ENCODE peak calls at places on chromosomes 3 and 15, in five cellular contexts. J is spleen, Q is AG09309, I is WTC11, G is AG09319. H is an unnamed sample.

GRCh38 chr15:88021601-88022000 is 234.9 kb downstream of the NTRK3 start:
- DNase-seq in J (no peak), G (no peak), Q (no peak), I (no peak), H (no peak)

GRCh38 chr3:68957895-68958294 is 25.5 kb upstream of the TAFA4 start:
- DNase-seq in J (no peak), I (no peak), Q (no peak), G (no peak), H (no peak)

GRCh38 chr3:195931582-195932273 is 23.4 kb upstream of the TNK2 start:
- DNase-seq in I (no peak), J (no peak), G (no peak), Q (no peak), H (no peak)

GRCh38 chr15:66294157-66294931 is 976 bp downstream of the DIS3L start:
- DNase-seq in I (no peak), Q (peak), G (peak), J (no peak), H (peak)

GRCh38 chr3:132232231-132232792 is 84.9 kb upstream of the ACP3 start:
- DNase-seq in J (no peak), Q (no peak), G (no peak), I (no peak), H (no peak)

GRCh38 chr3:124700880-124701684 is 29.2 kb upstream of the UMPS start:
- DNase-seq in J (no peak), Q (no peak), G (no peak), I (peak), H (no peak)

GRCh38 chr3:195076981-195077610 is 193.9 kb downstream of the XXYLT1 start:
- DNase-seq in Q (no peak), G (no peak), J (peak), I (peak), H (no peak)

GRCh38 chr3:188956839-188957489 is 214.8 kb upstream of the TPRG1 start:
- DNase-seq in I (no peak), Q (peak), J (no peak), G (peak), H (no peak)

GRCh38 chr15:31276596-31277298 is 49.9 kb upstream of the KLF13 start:
- DNase-seq in Q (no peak), G (no peak), I (peak), J (peak), H (no peak)

GRCh38 chr3:153232737-153233330 is 70.8 kb downstream of the RAP2B start:
- DNase-seq in Q (peak), J (no peak), I (no peak), G (peak), H (no peak)

GRCh38 chr15:75659928-75660645 is 12.4 kb downstream of the SNX33 start:
- DNase-seq in G (no peak), J (no peak), I (no peak), Q (no peak), H (no peak)

GRCh38 chr3:52058111-52058510 is 1.7 kb upstream of the DUSP7 start:
- DNase-seq in G (no peak), Q (no peak), J (no peak), I (no peak), H (no peak)

GRCh38 chr3:145013931-145014330 is 1042.3 kb downstream of the DIPK2A start:
- DNase-seq in I (no peak), G (no peak), Q (no peak), J (no peak), H (no peak)

GRCh38 chr15:32919749-32920414 is 202.1 kb downstream of the GREM1 start:
- DNase-seq in J (no peak), I (no peak), Q (peak), G (peak), H (no peak)

GRCh38 chr3:69649120-69649519 is 90.1 kb upstream of the MITF start:
- DNase-seq in Q (no peak), G (no peak), J (no peak), I (no peak), H (no peak)

GRCh38 chr3:8301977-8302589 is 199.5 kb upstream of the LMCD1 start:
- DNase-seq in I (no peak), Q (peak), G (no peak), J (no peak), H (peak)

GRCh38 chr3:71045212-71045916 is 538.2 kb downstream of the FOXP1 start:
- DNase-seq in Q (no peak), G (no peak), J (no peak), I (no peak), H (no peak)

GRCh38 chr3:56795097-56795806 is 6.5 kb downstream of the ARHGEF3 start:
- DNase-seq in G (no peak), J (no peak), Q (no peak), I (no peak), H (no peak)

GRCh38 chr3:71495708-71496472 is 87.6 kb downstream of the FOXP1 start:
- DNase-seq in I (no peak), Q (peak), J (no peak), G (no peak), H (peak)

GRCh38 chr3:8554725-8555621 is 53.4 kb downstream of the LMCD1 start:
- DNase-seq in J (no peak), Q (peak), I (peak), G (peak), H (no peak)

GRCh38 chr3:58049143-58049785 is 41.0 kb downstream of the FLNB start:
- DNase-seq in I (peak), Q (no peak), G (no peak), J (no peak), H (no peak)

GRCh38 chr3:150783920-150784746 is 21.2 kb upstream of the SIAH2 start:
- DNase-seq in Q (no peak), I (no peak), J (no peak), G (no peak), H (no peak)

GRCh38 chr3:52311567-52312119 is 4.5 kb upstream of the DNAH1 start:
- DNase-seq in J (no peak), Q (no peak), G (no peak), I (no peak), H (no peak)

GRCh38 chr3:141686477-141687280 is 51.4 kb upstream of the RNF7 start:
- DNase-seq in J (peak), G (no peak), I (no peak), Q (peak), H (no peak)

GRCh38 chr3:30471076-30471475 is 135.3 kb upstream of the TGFBR2 start:
- DNase-seq in G (no peak), J (no peak), I (no peak), Q (no peak), H (no peak)

GRCh38 chr3:171183042-171183441 is 156.5 kb upstream of the SLC2A2 start:
- DNase-seq in J (no peak), G (no peak), Q (no peak), I (no peak), H (no peak)

GRCh38 chr3:134791992-134792391 is 3.1 kb upstream of the EPHB1 start:
- DNase-seq in I (no peak), J (no peak), G (no peak), Q (no peak), H (no peak)

GRCh38 chr3:18098960-18099587 is 326.1 kb downstream of the SATB1 start:
- DNase-seq in G (peak), I (no peak), J (no peak), Q (peak), H (peak)

DNA sequence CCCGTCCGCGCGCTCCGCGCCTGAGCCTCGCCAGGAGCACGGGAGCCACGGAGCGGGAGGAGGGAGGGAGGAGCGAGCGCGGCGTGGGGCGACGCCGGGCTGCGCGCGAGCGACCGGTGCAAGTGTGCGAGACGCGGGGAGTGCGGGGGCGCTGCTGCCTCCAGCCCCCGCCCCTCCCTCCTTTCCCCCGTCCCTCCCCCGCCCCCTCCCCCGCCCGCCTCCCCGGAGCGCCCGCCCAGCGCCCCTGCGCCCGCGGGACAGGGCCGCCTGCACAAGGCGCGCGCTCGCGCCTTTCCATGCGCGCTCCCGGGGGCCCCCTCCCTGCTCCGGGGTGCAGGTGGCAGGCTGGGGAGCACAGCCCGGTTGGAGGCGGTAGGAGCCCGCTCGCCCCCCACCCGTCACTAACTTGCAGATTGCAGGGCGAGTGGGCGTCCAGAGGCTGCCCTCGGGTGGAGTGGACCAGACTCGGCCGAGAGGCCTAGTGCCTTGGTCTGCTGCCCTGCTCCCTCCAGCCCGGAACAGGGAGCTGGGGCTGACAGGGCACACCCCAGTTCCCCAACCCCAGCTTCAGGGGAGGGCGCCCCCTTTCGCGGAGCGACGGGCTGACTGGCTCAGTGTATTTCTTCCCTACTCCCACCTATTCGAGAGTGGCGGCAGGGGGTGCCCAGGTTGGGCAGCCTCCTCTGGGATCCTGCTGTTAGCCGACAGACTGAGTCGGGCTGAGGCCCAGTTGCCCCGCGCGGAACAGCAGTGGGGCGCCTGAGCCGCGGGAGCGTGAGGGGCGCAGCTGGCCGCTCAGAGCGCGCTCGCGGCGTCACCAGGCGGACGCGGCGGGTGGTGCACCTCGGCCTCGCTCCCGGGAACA is at the start of gene WNT7A:
- DNase-seq in J (peak), I (peak), Q (no peak), G (no peak), H (peak)
- TF ChIP-seq CTCF in J (peak), I (peak), Q (no peak), G (peak), H (peak)

GRCh38 chr3:157327018-157327417 is 109.6 kb upstream of the PTX3 start:
- DNase-seq in J (no peak), I (no peak), Q (no peak), G (no peak), H (no peak)
- TF ChIP-seq CTCF in J (no peak), I (no peak), Q (no peak), G (no peak), H (no peak)

DNA sequence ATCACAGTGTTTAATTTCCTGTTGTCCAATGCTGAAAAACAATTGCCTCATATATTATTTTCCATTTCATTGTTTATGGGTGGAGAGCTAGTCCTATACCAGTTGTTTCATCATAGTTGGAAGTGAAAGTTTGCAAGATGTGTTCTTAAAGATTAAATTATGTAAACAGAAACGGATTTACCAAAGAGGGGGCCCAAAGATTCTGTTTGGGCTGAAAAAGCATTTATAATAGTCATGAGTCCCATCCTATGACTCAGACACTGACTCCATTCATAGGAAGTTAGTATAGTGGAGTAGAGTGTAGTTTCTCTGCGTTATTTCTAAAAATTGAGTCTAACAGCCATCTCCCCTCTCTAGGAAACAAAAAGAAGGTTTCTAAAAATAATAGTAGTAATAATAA is 24.3 kb downstream of the NFKBIZ start:
- DNase-seq in J (no peak), I (no peak), Q (no peak), G (no peak), H (no peak)
- TF ChIP-seq CTCF in J (no peak), I (no peak), Q (no peak), G (no peak), H (no peak)

GRCh38 chr3:50297896-50298725 is 1.1 kb downstream of the HYAL3 start:
- DNase-seq in G (no peak), J (peak), I (no peak), Q (no peak), H (no peak)
- TF ChIP-seq CTCF in G (no peak), J (no peak), I (no peak), Q (no peak), H (no peak)

DNA sequence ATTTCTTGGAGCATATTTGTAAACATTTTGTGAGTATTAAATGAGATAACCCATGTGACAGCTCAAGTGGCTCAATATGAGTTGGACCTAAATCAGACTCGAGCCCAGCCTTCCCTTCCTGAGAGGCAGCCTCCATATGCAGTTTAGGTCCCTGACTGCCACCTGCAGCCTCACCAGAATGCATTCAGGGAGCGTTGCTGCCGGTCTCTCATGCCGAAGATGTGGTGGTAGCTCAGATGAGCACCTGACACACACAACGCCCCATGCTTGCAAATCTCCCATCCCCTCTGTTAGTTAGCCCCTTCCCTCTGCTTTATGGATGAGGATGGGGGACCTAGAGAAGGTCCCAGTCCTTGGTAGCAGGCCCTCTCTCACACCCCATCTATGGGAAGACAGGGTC is 9.2 kb downstream of the ST6GAL1 start:
- DNase-seq in Q (no peak), J (no peak), I (no peak), G (no peak), H (no peak)
- TF ChIP-seq CTCF in Q (no peak), J (no peak), I (no peak), G (no peak), H (no peak)

GRCh38 chr15:48265145-48265544 is 59.0 kb downstream of the SLC12A1 start:
- DNase-seq in Q (no peak), I (no peak), G (no peak), J (no peak), H (no peak)
- TF ChIP-seq CTCF in Q (no peak), I (no peak), G (no peak), J (no peak), H (no peak)

DNA sequence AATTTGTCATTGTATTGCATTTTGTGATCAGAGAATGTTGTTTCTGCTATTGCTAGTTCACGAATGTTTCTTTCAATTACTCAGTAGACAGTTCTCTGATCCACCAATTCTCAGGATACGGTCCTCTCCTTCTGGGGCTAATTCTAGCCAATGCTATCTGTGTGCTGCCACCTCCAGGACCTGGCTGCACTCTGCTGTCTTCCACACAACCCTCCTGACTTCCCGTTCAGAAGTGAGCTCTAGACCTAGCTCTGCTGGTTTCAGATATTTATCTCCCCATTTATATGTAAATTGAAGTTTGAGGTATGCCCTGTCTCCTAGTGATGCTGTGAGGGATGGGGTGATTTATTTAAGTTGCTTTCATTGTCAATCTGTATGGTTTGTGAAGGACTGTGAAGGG is 21.7 kb upstream of the UBL7 start:
- DNase-seq in Q (no peak), G (no peak), J (no peak), I (peak), H (no peak)
- TF ChIP-seq CTCF in Q (peak), G (peak), J (no peak), I (no peak), H (no peak)